ENCODE peak calls at places on chromosome 2, in four cellular contexts. P is SK-N-SH, J is heart right ventricle, C is Caco-2. K is an unnamed sample. For H3K4me1 and H3K9me3, the result is how much of the 10 kb centered on the place peaks cover.

GRCh38 chr2:195532628-195533271 is 124.3 kb upstream of the SLC39A10 start:
- DNase-seq in P (no peak), C (no peak), J (no peak), K (peak)

GRCh38 chr2:67854103-67854502 is 208.7 kb downstream of the C1D start:
- DNase-seq in J (no peak), P (peak), C (no peak), K (no peak)

GRCh38 chr2:113872201-113872600 is 17.7 kb upstream of the ACTR3 start:
- DNase-seq in J (no peak), P (no peak), C (no peak), K (no peak)

GRCh38 chr2:12819721-12820120 is 103.0 kb downstream of the TRIB2 start:
- DNase-seq in P (no peak), J (no peak), C (no peak), K (peak)

GRCh38 chr2:99623035-99623434 is 133.2 kb upstream of the REV1 start:
- DNase-seq in C (no peak), J (no peak), P (no peak), K (no peak)

GRCh38 chr2:41736105-41736567 is 311.7 kb upstream of the PKDCC start:
- DNase-seq in J (no peak), P (no peak), C (no peak), K (no peak)

GRCh38 chr2:232761301-232761907 is 15.0 kb downstream of the KCNJ13 start:
- DNase-seq in J (no peak), C (peak), P (peak), K (peak)

GRCh38 chr2:173101687-173102086 is 26.0 kb downstream of the MAP3K20 start:
- DNase-seq in J (no peak), C (no peak), P (no peak), K (no peak)

GRCh38 chr2:239538357-239539052 is 137.7 kb upstream of the HDAC4 start:
- DNase-seq in C (no peak), P (no peak), J (no peak), K (no peak)

GRCh38 chr2:241770936-241771285 is 5.7 kb upstream of the GAL3ST2 start:
- DNase-seq in C (no peak), J (no peak), P (no peak), K (no peak)

GRCh38 chr2:64439194-64439593 is 14.8 kb upstream of the LGALSL start:
- DNase-seq in P (no peak), J (no peak), C (no peak), K (no peak)

GRCh38 chr2:220504890-220505564 is 877.6 kb downstream of the SLC4A3 start:
- DNase-seq in P (no peak), C (no peak), J (no peak), K (peak)

GRCh38 chr2:28404086-28404485 is 11.4 kb downstream of the FOSL2 start:
- DNase-seq in J (no peak), P (no peak), C (no peak), K (no peak)

GRCh38 chr2:57343391-57344006 is 703.1 kb upstream of the VRK2 start:
- DNase-seq in J (no peak), P (no peak), C (no peak), K (no peak)

GRCh38 chr2:238239552-238239871 is 326 bp downstream of the HES6 start:
- DNase-seq in P (no peak), C (no peak), J (no peak), K (peak)

GRCh38 chr2:232542715-232543467 is 3.4 kb downstream of the CHRNG start:
- DNase-seq in C (no peak), J (no peak), P (peak), K (no peak)

GRCh38 chr2:225207026-225207425 is 164.8 kb upstream of the DOCK10 start:
- DNase-seq in J (no peak), C (no peak), P (no peak), K (no peak)

GRCh38 chr2:183001948-183002347 is 36.3 kb downstream of the NCKAP1 start:
- DNase-seq in J (no peak), C (no peak), P (no peak), K (no peak)

GRCh38 chr2:58649746-58650145 is 408.6 kb upstream of the FANCL start:
- DNase-seq in P (no peak), C (no peak), J (no peak), K (no peak)

GRCh38 chr2:106572541-106573148 is 85.5 kb downstream of the CD8B2 start:
- DNase-seq in J (no peak), P (no peak), C (peak), K (peak)

GRCh38 chr2:143505542-143505941 is 376.3 kb downstream of the ARHGAP15 start:
- DNase-seq in P (no peak), C (no peak), J (no peak), K (peak)

GRCh38 chr2:148031152-148031551 is 10.3 kb downstream of the MBD5 start:
- DNase-seq in P (no peak), C (no peak), J (no peak), K (no peak)

GRCh38 chr2:9002313-9002636 is 1.2 kb downstream of the MBOAT2 start:
- DNase-seq in J (no peak), C (no peak), P (no peak), K (no peak)

GRCh38 chr2:9110893-9111569 is 95.6 kb upstream of the ASAP2 start:
- DNase-seq in P (peak), J (no peak), C (peak), K (peak)

DNA sequence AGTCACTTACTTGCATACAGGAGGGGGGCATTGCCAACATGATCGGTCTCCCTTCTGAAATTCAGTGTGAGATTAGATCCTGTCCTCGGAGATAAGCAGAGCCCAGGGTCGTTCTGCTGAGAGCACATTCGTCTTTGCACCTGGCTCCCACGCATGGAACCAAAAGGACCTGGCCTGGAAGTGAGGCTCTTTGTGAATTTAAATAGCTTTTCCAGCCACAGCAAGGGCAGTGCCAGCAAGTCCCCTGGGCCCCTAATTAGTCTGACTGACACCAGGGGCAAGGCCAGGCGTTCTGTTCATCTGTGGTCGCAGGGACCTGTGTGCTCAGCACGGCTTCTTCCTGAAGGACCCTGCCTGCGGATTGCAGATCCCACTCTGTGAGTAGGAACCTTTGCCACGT is 128.5 kb downstream of the TPO start:
- DNase-seq in P (peak), J (no peak), C (no peak), K (no peak)
- H3K4me1 ChIP-seq in P (under half), J (under half), C (under half), K (under half)

DNA sequence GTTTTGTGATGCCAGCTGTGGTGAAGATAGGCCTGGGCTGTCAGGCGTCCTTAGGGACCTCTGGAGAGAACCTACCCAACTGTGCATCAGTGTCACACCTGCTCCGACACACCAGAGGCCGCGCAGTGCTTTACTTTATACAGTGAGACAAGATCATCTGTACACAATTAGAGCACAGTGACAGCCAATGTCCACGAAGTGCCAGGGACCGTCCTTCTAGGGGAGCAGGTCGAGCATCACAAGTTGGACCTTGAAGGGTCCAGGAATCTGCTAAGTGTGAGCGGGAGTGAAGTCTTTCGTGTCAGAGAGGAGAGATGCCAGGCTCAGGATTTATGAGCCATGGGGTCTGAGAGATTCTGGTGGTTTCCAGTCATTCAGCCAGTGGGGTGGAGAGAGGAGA is 104.2 kb downstream of the TMEM18 start:
- DNase-seq in P (no peak), J (no peak), C (no peak), K (no peak)
- H3K9me3 ChIP-seq in P (under half), J (under half), C (under half), K (under half)

GRCh38 chr2:6789559-6790138 is 76.1 kb downstream of the CMPK2 start:
- DNase-seq in C (no peak), J (no peak), P (no peak), K (no peak)

GRCh38 chr2:6793371-6793770 is 72.3 kb downstream of the CMPK2 start:
- DNase-seq in J (no peak), P (no peak), C (peak), K (no peak)

GRCh38 chr2:6793913-6794312 is 71.8 kb downstream of the CMPK2 start:
- DNase-seq in C (no peak), P (no peak), J (no peak), K (no peak)

GRCh38 chr2:6794484-6794883 is 71.2 kb downstream of the CMPK2 start:
- DNase-seq in P (no peak), C (no peak), J (no peak), K (no peak)

GRCh38 chr2:6791682-6792081 is 74.0 kb downstream of the CMPK2 start:
- DNase-seq in J (no peak), C (no peak), P (no peak), K (no peak)
- TF ChIP-seq CTCF in J (no peak), C (no peak), P (peak), K (no peak)

DNA sequence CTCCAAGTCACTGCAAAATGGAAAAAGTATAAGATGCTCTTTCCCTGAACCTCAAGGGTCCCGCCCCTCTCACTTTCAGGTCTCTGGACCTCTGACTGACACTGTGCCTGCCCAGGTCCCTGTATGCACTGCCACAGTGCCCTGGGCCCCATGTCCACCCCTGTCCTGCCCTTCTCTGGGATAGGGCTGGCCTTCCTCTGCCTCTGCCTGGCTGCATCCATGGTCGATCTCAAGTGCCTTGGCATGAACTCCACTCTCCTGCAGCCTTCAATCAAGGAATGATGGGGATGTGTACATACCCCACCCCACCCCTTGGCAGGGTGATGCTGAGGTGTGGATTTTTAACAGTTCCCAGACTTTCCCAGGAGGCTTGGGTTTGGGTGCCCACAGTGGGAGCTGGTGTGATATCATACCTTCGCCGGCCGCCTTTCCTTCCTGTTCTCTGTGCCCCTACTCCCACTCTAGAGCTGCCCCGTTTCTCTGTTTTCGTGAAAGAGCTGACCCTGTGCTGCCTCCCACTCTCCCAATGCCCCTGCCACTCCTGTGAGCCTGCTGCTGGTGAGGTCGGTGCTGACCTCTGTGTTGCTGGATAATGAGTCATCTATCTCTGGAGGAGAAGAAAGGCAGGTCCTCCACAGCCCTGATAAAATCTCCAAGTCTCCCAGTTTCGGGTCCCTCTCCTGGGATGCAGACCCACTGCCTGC is 18.9 kb downstream of the PTPN18 start:
- DNase-seq in J (no peak), C (no peak), P (no peak), K (no peak)
- H3K4me1 ChIP-seq in J (under half), C (under half), P (under half), K (under half)

GRCh38 chr2:119681868-119682220 is 2.8 kb downstream of the TMEM177 start:
- DNase-seq in P (no peak), C (no peak), J (no peak), K (no peak)
- H3K9me3 ChIP-seq in P (under half), C (under half), J (under half), K (under half)

GRCh38 chr2:18455256-18455862 is 105.1 kb downstream of the RDH14 start:
- DNase-seq in J (no peak), C (peak), P (peak), K (peak)
- TF ChIP-seq CTCF in J (peak), C (peak), P (peak), K (peak)